ENCODE peak calls at places on chromosomes 2 and 18, in nine cellular contexts. U is psoas muscle, N is neuronal stem cell, Y is SK-N-SH, S is MM.1S, G is bronchial epithelial cell, I is GM12878, L is Caco-2, A is sigmoid colon. K is an unnamed sample.

GRCh38 chr18:62128157-62128556 is 58.7 kb downstream of the PIGN start:
- DNase-seq in A (no peak), Y (no peak), S (no peak), N (no peak), L (no peak), G (no peak), U (no peak), I (no peak), K (no peak)

GRCh38 chr2:21318263-21318662 is 194.5 kb downstream of the TDRD15 start:
- DNase-seq in G (no peak), S (no peak), L (no peak), U (no peak), Y (no peak), N (no peak), A (no peak), I (no peak), K (no peak)

GRCh38 chr2:27071990-27072830 is 756 bp upstream of the OST4 start:
- DNase-seq in N (no peak), I (no peak), U (peak; percentile 69), A (peak; percentile 98), Y (peak; percentile 89), G (no peak), L (no peak), S (no peak), K (peak; percentile 92)

GRCh38 chr2:210363261-210363660 is 48.3 kb upstream of the MYL1 start:
- DNase-seq in U (no peak), I (no peak), G (peak; percentile 41), A (no peak), L (no peak), S (no peak), N (no peak), Y (no peak), K (no peak)

GRCh38 chr2:234969329-234970157 is 17.7 kb downstream of the SH3BP4 start:
- DNase-seq in L (no peak), U (no peak), Y (peak; percentile 54), I (no peak), S (no peak), G (no peak), A (no peak), N (no peak), K (no peak)

GRCh38 chr2:74458957-74459290 is 686 bp downstream of the WBP1 start:
- DNase-seq in Y (peak; percentile 49), I (no peak), A (no peak), G (no peak), L (no peak), S (no peak), U (no peak), N (no peak), K (no peak)

GRCh38 chr2:239181601-239182471 is 219.0 kb downstream of the HDAC4 start:
- DNase-seq in A (peak; percentile 48), I (no peak), G (no peak), N (no peak), L (peak; percentile 12), S (no peak), Y (no peak), U (no peak), K (peak; percentile 12)

GRCh38 chr2:152942940-152943440 is 224.6 kb downstream of the ARL6IP6 start:
- DNase-seq in I (no peak), Y (no peak), S (no peak), N (no peak), L (no peak), G (no peak), A (no peak), U (no peak), K (no peak)

GRCh38 chr18:50194623-50195532 is at the start of gene MYO5B:
- DNase-seq in Y (peak; percentile 86), A (no peak), I (no peak), N (peak; percentile 58), L (peak; percentile 87), S (peak; percentile 94), U (peak; percentile 56), G (peak; percentile 58), K (no peak)

GRCh38 chr18:50195689-50196088 is 742 bp upstream of the MYO5B start:
- DNase-seq in A (no peak), N (no peak), L (no peak), Y (no peak), G (no peak), U (no peak), S (no peak), I (no peak), K (no peak)

GRCh38 chr18:50193796-50194622 is 938 bp downstream of the MYO5B start:
- DNase-seq in N (peak; percentile 11), S (peak; percentile 42), U (no peak), G (no peak), L (peak; percentile 19), Y (no peak), I (no peak), A (no peak), K (no peak)

GRCh38 chr18:50190926-50191325 is 4.0 kb downstream of the MYO5B start:
- DNase-seq in A (no peak), I (no peak), N (no peak), U (no peak), S (no peak), L (no peak), Y (no peak), G (peak; percentile 88), K (no peak)

GRCh38 chr18:50192903-50193795 is 1.8 kb downstream of the MYO5B start:
- DNase-seq in U (no peak), G (peak; percentile 29), S (no peak), L (peak; percentile 3), A (no peak), Y (peak; percentile 23), I (no peak), N (no peak), K (no peak)
- H3K27me3 ChIP-seq in U (peaks cover 3% of the 10 kb centered on the region), G (peaks cover 2% of the 10 kb centered on the region), S (peaks cover 5% of the 10 kb centered on the region), L (no peaks in the 10 kb centered on the region), A (peaks cover 66% of the 10 kb centered on the region), Y (peaks cover 46% of the 10 kb centered on the region), I (peaks cover 6% of the 10 kb centered on the region), N (peaks cover 44% of the 10 kb centered on the region), K (peaks cover 12% of the 10 kb centered on the region)

GRCh38 chr2:1676091-1676912 is 68.0 kb downstream of the PXDN start:
- DNase-seq in U (no peak), Y (no peak), S (no peak), G (no peak), A (peak; percentile 78), L (no peak), I (no peak), N (no peak), K (no peak)

GRCh38 chr2:1677833-1678165 is 66.5 kb downstream of the PXDN start:
- DNase-seq in I (no peak), N (no peak), A (peak; percentile 65), U (no peak), G (no peak), Y (no peak), S (no peak), L (no peak), K (no peak)

GRCh38 chr2:1680222-1681016 is 63.9 kb downstream of the PXDN start:
- DNase-seq in N (no peak), S (no peak), I (no peak), L (no peak), U (peak; percentile 48), A (no peak), G (no peak), Y (no peak), K (no peak)

GRCh38 chr2:1676913-1677832 is 67.1 kb downstream of the PXDN start:
- DNase-seq in A (peak; percentile 57), U (peak; percentile 39), S (no peak), G (no peak), Y (no peak), L (no peak), I (no peak), N (no peak), K (no peak)

GRCh38 chr2:1678609-1679008 is 65.7 kb downstream of the PXDN start:
- DNase-seq in Y (no peak), A (peak; percentile 52), I (no peak), N (no peak), G (no peak), U (peak; percentile 45), L (no peak), S (no peak), K (no peak)
- H3K36me3 ChIP-seq in Y (peaks cover 33% of the 10 kb centered on the region), A (peaks cover 29% of the 10 kb centered on the region), I (no peaks in the 10 kb centered on the region), N (peaks cover 4% of the 10 kb centered on the region), G (peaks cover 4% of the 10 kb centered on the region), U (peaks cover 17% of the 10 kb centered on the region), L (no peaks in the 10 kb centered on the region), S (no peaks in the 10 kb centered on the region), K (no peaks in the 10 kb centered on the region)

GRCh38 chr18:1191341-1191740 is 286.7 kb downstream of the ADCYAP1 start:
- DNase-seq in N (no peak), U (no peak), A (no peak), L (no peak), G (no peak), I (no peak), S (no peak), Y (no peak), K (no peak)
- H3K27me3 ChIP-seq in N (no peaks in the 10 kb centered on the region), U (no peaks in the 10 kb centered on the region), A (no peaks in the 10 kb centered on the region), L (no peaks in the 10 kb centered on the region), G (no peaks in the 10 kb centered on the region), I (no peaks in the 10 kb centered on the region), S (no peaks in the 10 kb centered on the region), Y (no peaks in the 10 kb centered on the region), K (no peaks in the 10 kb centered on the region)

GRCh38 chr2:200668473-200668872 is 82.7 kb downstream of the AOX1 start:
- DNase-seq in I (no peak), U (no peak), S (no peak), N (no peak), Y (no peak), L (no peak), G (no peak), A (no peak), K (no peak)

GRCh38 chr2:200664770-200665494 is 79.1 kb downstream of the AOX1 start:
- DNase-seq in N (no peak), A (no peak), I (no peak), G (no peak), L (no peak), U (no peak), Y (no peak), S (no peak), K (no peak)

GRCh38 chr2:200662727-200663126 is 76.9 kb downstream of the AOX1 start:
- DNase-seq in L (no peak), I (no peak), N (no peak), S (no peak), G (peak; percentile 92), U (no peak), Y (no peak), A (no peak), K (no peak)

GRCh38 chr2:200667397-200667796 is 81.6 kb downstream of the AOX1 start:
- DNase-seq in L (no peak), A (no peak), S (no peak), U (no peak), G (no peak), I (no peak), N (no peak), Y (no peak), K (no peak)

DNA sequence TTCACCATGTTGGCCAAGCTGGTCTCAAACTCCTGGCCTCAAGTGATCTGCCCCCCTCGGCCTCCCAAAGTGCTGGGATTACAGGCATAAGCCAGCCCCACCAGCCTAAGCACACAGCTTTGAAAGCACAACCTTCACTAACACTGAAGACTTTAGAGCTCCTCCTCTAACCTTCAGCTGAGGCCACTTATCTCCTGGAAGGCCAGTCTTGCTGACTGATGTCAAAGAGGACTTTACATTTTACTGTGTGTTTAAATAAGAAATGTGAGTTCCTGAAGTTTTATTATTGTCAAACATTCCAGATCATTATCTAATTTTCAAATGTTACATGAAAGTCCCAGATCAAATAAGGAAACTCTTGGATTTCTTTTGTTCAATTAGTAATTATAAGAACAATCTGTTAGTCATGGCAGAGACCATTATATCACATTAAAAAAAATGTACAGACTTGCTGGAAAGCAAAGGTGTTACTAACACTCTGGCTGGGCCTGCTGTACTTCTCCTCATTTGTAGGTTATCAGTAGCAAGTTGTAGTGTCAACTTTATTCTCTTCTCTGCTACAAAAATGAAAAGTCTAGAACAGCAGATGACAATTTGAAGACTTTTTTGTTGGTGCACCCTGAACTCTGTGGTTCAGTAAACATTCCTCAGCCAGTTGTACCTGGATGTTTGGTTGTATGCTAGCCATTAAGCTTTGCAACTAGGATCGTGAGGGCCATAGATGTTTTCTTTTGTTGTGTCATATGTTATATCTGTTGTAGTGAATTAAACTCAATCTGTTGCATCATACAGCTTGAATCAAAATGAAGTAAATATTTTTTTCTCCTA is 80.0 kb downstream of the AOX1 start:
- DNase-seq in A (no peak), U (no peak), N (no peak), G (peak; percentile 38), I (no peak), S (no peak), L (peak; percentile 41), Y (no peak), K (no peak)
- H3K36me3 ChIP-seq in A (no peaks in the 10 kb centered on the region), U (no peaks in the 10 kb centered on the region), N (no peaks in the 10 kb centered on the region), G (no peaks in the 10 kb centered on the region), I (no peaks in the 10 kb centered on the region), S (no peaks in the 10 kb centered on the region), L (no peaks in the 10 kb centered on the region), Y (no peaks in the 10 kb centered on the region), K (no peaks in the 10 kb centered on the region)

K was measured in uterus.